ENCODE peak calls at places on chromosomes 7 and 10, in six cellular contexts. S is CD8-positive, alpha-beta T cell; N is Karpas-422; M is uterus; E is astrocyte; Z is tibial artery. L is an unnamed sample.

GRCh38 chr7:7264306-7265040 is 82.1 kb downstream of the C1GALT1 start:
- DNase-seq in S (no peak), N (no peak), M (no peak), E (no peak), Z (no peak), L (no peak)

GRCh38 chr7:130360518-130360917 is 15.9 kb downstream of the CPA5 start:
- DNase-seq in S (no peak), N (no peak), M (no peak), E (no peak), Z (no peak), L (no peak)

GRCh38 chr7:13989138-13989943 is at the start of gene ETV1:
- DNase-seq in S (no peak), N (no peak), M (peak; percentile 58), E (peak; percentile 60), Z (peak; percentile 70), L (peak; percentile 65)

GRCh38 chr10:35027567-35027966 is 62.6 kb downstream of the CUL2 start:
- DNase-seq in S (no peak), N (no peak), M (no peak), E (peak; percentile 23), Z (no peak), L (peak; percentile 88)

GRCh38 chr7:35261476-35262285 is 7.8 kb upstream of the TBX20 start:
- DNase-seq in S (no peak), N (no peak), M (no peak), E (no peak), Z (no peak), L (no peak)

GRCh38 chr7:30932562-30932961 is 20.9 kb downstream of the AQP1 start:
- DNase-seq in S (no peak), N (no peak), M (no peak), E (no peak), Z (peak; percentile 15), L (no peak)

GRCh38 chr7:117458977-117459583 is 20.7 kb upstream of the CFTR start:
- DNase-seq in S (no peak), N (peak; percentile 68), M (no peak), E (peak; percentile 17), Z (no peak), L (peak; percentile 56)

GRCh38 chr10:95430231-95430951 is 130.8 kb downstream of the SORBS1 start:
- DNase-seq in S (peak; percentile 35), N (peak; percentile 68), M (peak; percentile 74), E (no peak), Z (no peak), L (peak; percentile 75)

GRCh38 chr7:120583835-120584586 is 273.9 kb downstream of the TSPAN12 start:
- DNase-seq in S (no peak), N (no peak), M (no peak), E (peak; percentile 94), Z (no peak), L (peak; percentile 3)

GRCh38 chr10:131853610-131853964 is 47.2 kb upstream of the PPP2R2D start:
- DNase-seq in S (no peak), N (no peak), M (no peak), E (no peak), Z (peak; percentile 3), L (no peak)

GRCh38 chr7:11212080-11212711 is 238.5 kb downstream of the PHF14 start:
- DNase-seq in S (peak; percentile 36), N (peak; percentile 92), M (peak; percentile 45), E (peak; percentile 34), Z (no peak), L (peak; percentile 71)

GRCh38 chr10:37680716-37681616 is 176.4 kb downstream of the ZNF248 start:
- DNase-seq in S (no peak), N (no peak), M (no peak), E (no peak), Z (no peak), L (no peak)

GRCh38 chr7:130131191-130131834 is 61.0 kb downstream of the KLHDC10 start:
- DNase-seq in S (no peak), N (no peak), M (no peak), E (no peak), Z (no peak), L (no peak)

GRCh38 chr7:102296179-102296438 is 9.4 kb downstream of the SH2B2 start:
- DNase-seq in S (no peak), N (no peak), M (no peak), E (no peak), Z (no peak), L (no peak)

GRCh38 chr7:47091141-47091540 is 490.8 kb downstream of the TNS3 start:
- DNase-seq in S (no peak), N (no peak), M (no peak), E (peak; percentile 46), Z (no peak), L (no peak)
- H3K4me1 ChIP-seq in S (no peaks in the 10 kb centered on the region), N (no peaks in the 10 kb centered on the region), M (no peaks in the 10 kb centered on the region), E (peaks cover 4% of the 10 kb centered on the region), Z (no peaks in the 10 kb centered on the region), L (peaks cover 14% of the 10 kb centered on the region)

GRCh38 chr10:72259491-72260214 is 14.1 kb upstream of the DDIT4 start:
- DNase-seq in S (peak; percentile 4), N (no peak), M (no peak), E (peak; percentile 29), Z (no peak), L (no peak)

GRCh38 chr10:72258617-72259016 is 15.1 kb upstream of the DDIT4 start:
- DNase-seq in S (no peak), N (no peak), M (no peak), E (no peak), Z (no peak), L (no peak)

GRCh38 chr10:72261323-72262018 is 12.3 kb upstream of the DDIT4 start:
- DNase-seq in S (peak; percentile 40), N (no peak), M (no peak), E (no peak), Z (no peak), L (peak; percentile 25)

GRCh38 chr10:72260588-72261322 is 13.0 kb upstream of the DDIT4 start:
- DNase-seq in S (peak; percentile 84), N (peak; percentile 87), M (peak; percentile 90), E (peak; percentile 44), Z (peak; percentile 78), L (peak; percentile 43)

DNA sequence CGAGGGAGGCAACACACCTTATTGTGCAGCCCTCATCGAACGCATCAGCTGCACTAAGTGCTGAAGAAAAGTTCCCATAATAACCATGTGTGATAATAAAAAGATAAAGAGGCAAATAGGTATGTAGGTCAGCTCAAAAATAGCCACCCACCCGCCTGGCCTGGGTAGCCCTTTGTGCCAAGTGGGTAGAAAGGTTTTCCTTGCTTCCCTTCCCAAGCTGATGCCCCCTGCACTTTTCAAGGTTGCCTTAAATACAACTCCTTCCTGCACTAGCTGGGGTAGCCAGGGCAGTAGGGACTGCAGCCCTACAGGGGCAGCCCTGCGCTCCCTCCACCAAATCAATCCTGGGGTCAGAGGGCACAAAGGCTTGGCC is 13.5 kb upstream of the DDIT4 start:
- DNase-seq in S (peak; percentile 13), N (no peak), M (no peak), E (no peak), Z (no peak), L (no peak)
- H3K4me1 ChIP-seq in S (peaks cover 75% of the 10 kb centered on the region), N (peaks cover 42% of the 10 kb centered on the region), M (peaks cover 21% of the 10 kb centered on the region), E (peaks cover 19% of the 10 kb centered on the region), Z (peaks cover 7% of the 10 kb centered on the region), L (peaks cover 19% of the 10 kb centered on the region)

DNA sequence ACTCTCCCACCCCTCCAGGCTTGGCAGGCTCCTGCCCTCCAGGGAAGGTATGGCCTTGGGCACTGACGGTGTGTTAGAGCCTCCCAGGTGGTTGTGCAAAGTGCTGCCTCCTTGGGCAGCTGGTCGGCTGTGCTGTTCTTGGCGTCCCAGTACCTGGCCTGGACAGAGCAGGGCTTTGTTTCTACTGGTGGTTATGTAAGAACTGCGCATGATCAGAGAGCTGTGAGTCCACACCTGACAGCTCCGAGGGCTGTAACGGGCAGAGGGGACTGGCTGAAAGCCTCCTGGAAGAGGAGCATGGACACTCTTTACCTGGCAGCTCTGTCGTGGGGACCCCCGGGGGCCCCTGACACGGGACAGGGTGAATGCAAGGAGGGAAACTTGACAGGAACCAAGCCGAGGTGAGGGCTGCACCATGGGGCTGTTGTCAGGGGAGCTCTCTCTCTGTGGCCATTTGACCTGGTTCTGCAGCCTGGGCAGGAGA is 3.1 kb upstream of the SFRP5 start:
- DNase-seq in S (no peak), N (no peak), M (no peak), E (no peak), Z (no peak), L (no peak)
- H3K4me1 ChIP-seq in S (peaks cover 20% of the 10 kb centered on the region), N (no peaks in the 10 kb centered on the region), M (no peaks in the 10 kb centered on the region), E (peaks cover 3% of the 10 kb centered on the region), Z (no peaks in the 10 kb centered on the region), L (no peaks in the 10 kb centered on the region)

GRCh38 chr10:124681626-124682552 is 62.3 kb downstream of the FAM53B start:
- DNase-seq in S (no peak), N (no peak), M (no peak), E (no peak), Z (no peak), L (no peak)
- H3K4me1 ChIP-seq in S (peaks cover 85% of the 10 kb centered on the region), N (peaks cover 36% of the 10 kb centered on the region), M (no peaks in the 10 kb centered on the region), E (no peaks in the 10 kb centered on the region), Z (no peaks in the 10 kb centered on the region), L (no peaks in the 10 kb centered on the region)

DNA sequence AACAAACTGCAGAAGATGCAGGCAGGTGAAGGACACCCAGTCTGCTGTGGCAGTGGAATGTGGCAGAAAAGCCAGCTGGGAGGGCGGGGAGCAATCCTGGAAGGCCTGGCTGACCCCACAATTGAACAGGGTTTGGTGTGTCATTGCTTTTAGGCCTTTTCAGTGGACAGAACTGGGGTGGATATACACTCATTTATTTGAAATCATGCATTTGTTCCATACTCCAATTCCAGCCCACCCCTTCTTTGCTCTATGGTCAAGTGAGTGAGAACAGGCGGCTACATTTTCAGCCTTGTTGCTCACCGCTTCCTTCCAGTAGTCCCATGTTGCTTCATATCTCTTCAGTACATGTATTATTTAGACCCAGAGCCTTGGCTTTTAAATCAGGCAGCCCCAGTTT is 39.8 kb downstream of the PTPN12 start:
- DNase-seq in S (no peak), N (no peak), M (no peak), E (no peak), Z (no peak), L (no peak)
- H3K4me1 ChIP-seq in S (no peaks in the 10 kb centered on the region), N (peaks cover 5% of the 10 kb centered on the region), M (no peaks in the 10 kb centered on the region), E (no peaks in the 10 kb centered on the region), Z (no peaks in the 10 kb centered on the region), L (no peaks in the 10 kb centered on the region)

GRCh38 chr7:70612811-70613210 is 519.1 kb upstream of the GALNT17 start:
- DNase-seq in S (no peak), N (peak; percentile 85), M (no peak), E (no peak), Z (no peak), L (no peak)
- H3K4me1 ChIP-seq in S (no peaks in the 10 kb centered on the region), N (peaks cover 75% of the 10 kb centered on the region), M (no peaks in the 10 kb centered on the region), E (peaks cover 8% of the 10 kb centered on the region), Z (no peaks in the 10 kb centered on the region), L (no peaks in the 10 kb centered on the region)

GRCh38 chr10:121667948-121668335 is 69.7 kb upstream of the FGFR2 start:
- DNase-seq in S (no peak), N (no peak), M (peak; percentile 25), E (peak; percentile 68), Z (no peak), L (no peak)
- H3K4me1 ChIP-seq in S (no peaks in the 10 kb centered on the region), N (peaks cover 20% of the 10 kb centered on the region), M (no peaks in the 10 kb centered on the region), E (peaks cover 11% of the 10 kb centered on the region), Z (no peaks in the 10 kb centered on the region), L (no peaks in the 10 kb centered on the region)

GRCh38 chr10:48693206-48693605 is 8.5 kb downstream of the WDFY4 start:
- DNase-seq in S (no peak), N (no peak), M (no peak), E (no peak), Z (no peak), L (no peak)
- H3K4me1 ChIP-seq in S (no peaks in the 10 kb centered on the region), N (peaks cover 100% of the 10 kb centered on the region), M (no peaks in the 10 kb centered on the region), E (no peaks in the 10 kb centered on the region), Z (no peaks in the 10 kb centered on the region), L (no peaks in the 10 kb centered on the region)

GRCh38 chr7:24907311-24907886 is 72.6 kb downstream of the OSBPL3 start:
- DNase-seq in S (no peak), N (no peak), M (no peak), E (peak; percentile 85), Z (no peak), L (peak; percentile 81)
- H3K4me1 ChIP-seq in S (peaks cover 53% of the 10 kb centered on the region), N (peaks cover 94% of the 10 kb centered on the region), M (no peaks in the 10 kb centered on the region), E (peaks cover 42% of the 10 kb centered on the region), Z (no peaks in the 10 kb centered on the region), L (peaks cover 52% of the 10 kb centered on the region)

L was measured in PC-3.